ENCODE peak calls at places on chromosomes 1 and 21, in six cellular contexts. A, Z, U, O, F and S are unnamed samples.

GRCh38 chr1:37171651-37172050 is 137.3 kb upstream of the GRIK3 start:
- DNase-seq in A (no peak), Z (no peak), U (no peak), O (no peak), F (no peak), S (no peak)

GRCh38 chr1:99969260-99969728 is 502 bp upstream of the SLC35A3 start:
- DNase-seq in A (no peak), Z (no peak), U (no peak), O (no peak), F (peak; percentile 44), S (no peak)

GRCh38 chr1:158067651-158068050 is 74.2 kb downstream of the KIRREL1 start:
- DNase-seq in A (no peak), Z (no peak), U (no peak), O (peak; percentile 30), F (no peak), S (no peak)

GRCh38 chr1:185816460-185816859 is 82.3 kb downstream of the HMCN1 start:
- DNase-seq in A (no peak), Z (no peak), U (no peak), O (no peak), F (no peak), S (no peak)

GRCh38 chr21:39660596-39660995 is 47.9 kb downstream of the B3GALT5 start:
- DNase-seq in A (peak; percentile 52), Z (peak; percentile 43), U (no peak), O (no peak), F (no peak), S (no peak)

GRCh38 chr1:198556969-198557368 is 16.5 kb upstream of the ATP6V1G3 start:
- DNase-seq in A (no peak), Z (no peak), U (no peak), O (peak; percentile 16), F (peak; percentile 92), S (no peak)

GRCh38 chr1:229108598-229109201 is 162.2 kb upstream of the RAB4A start:
- DNase-seq in A (peak; percentile 85), Z (no peak), U (no peak), O (no peak), F (peak; percentile 62), S (no peak)

GRCh38 chr1:41102208-41102607 is 80.7 kb upstream of the SLFNL1 start:
- DNase-seq in A (peak; percentile 93), Z (peak; percentile 91), U (peak; percentile 72), O (peak; percentile 88), F (no peak), S (no peak)

GRCh38 chr1:245921417-245921816 is 585.7 kb downstream of the SMYD3 start:
- DNase-seq in A (no peak), Z (no peak), U (no peak), O (no peak), F (no peak), S (no peak)

GRCh38 chr1:241485554-241485992 is 34.0 kb downstream of the FH start:
- DNase-seq in A (no peak), Z (no peak), U (no peak), O (no peak), F (peak; percentile 44), S (no peak)

GRCh38 chr1:156390409-156391144 is 21.6 kb downstream of the RHBG start:
- DNase-seq in A (no peak), Z (no peak), U (no peak), O (no peak), F (no peak), S (no peak)

GRCh38 chr1:203696673-203697072 is 68.3 kb upstream of the LAX1 start:
- DNase-seq in A (no peak), Z (no peak), U (no peak), O (no peak), F (no peak), S (no peak)

GRCh38 chr1:84688461-84689061 is 1.7 kb downstream of the SSX2IP start:
- DNase-seq in A (no peak), Z (no peak), U (no peak), O (no peak), F (no peak), S (no peak)

GRCh38 chr1:110321846-110322245 is 17.3 kb upstream of the RBM15 start:
- DNase-seq in A (no peak), Z (no peak), U (no peak), O (no peak), F (no peak), S (no peak)

GRCh38 chr1:172582889-172583288 is 49.9 kb downstream of the SUCO start:
- DNase-seq in A (no peak), Z (no peak), U (no peak), O (no peak), F (no peak), S (no peak)

GRCh38 chr21:31363720-31364119 is 19.7 kb upstream of the TIAM1 start:
- DNase-seq in A (no peak), Z (no peak), U (no peak), O (no peak), F (no peak), S (no peak)

GRCh38 chr1:60268451-60268850 is 194.9 kb upstream of the C1orf87 start:
- DNase-seq in A (no peak), Z (no peak), U (no peak), O (no peak), F (no peak), S (no peak)

GRCh38 chr1:152029144-152029936 is 7.5 kb downstream of the S100A11 start:
- DNase-seq in A (no peak), Z (no peak), U (no peak), O (no peak), F (peak; percentile 15), S (no peak)

GRCh38 chr1:3060601-3061551 is 8.1 kb upstream of the PRDM16 start:
- DNase-seq in A (peak; percentile 63), Z (no peak), U (no peak), O (no peak), F (no peak), S (no peak)

GRCh38 chr1:41835488-41835887 is 83.2 kb downstream of the HIVEP3 start:
- DNase-seq in A (no peak), Z (no peak), U (no peak), O (no peak), F (no peak), S (no peak)

GRCh38 chr1:26733982-26734381 is 38.2 kb downstream of the ARID1A start:
- DNase-seq in A (no peak), Z (no peak), U (no peak), O (no peak), F (no peak), S (no peak)

GRCh38 chr1:12604114-12604874 is 13.7 kb downstream of the DHRS3 start:
- DNase-seq in A (no peak), Z (no peak), U (no peak), O (no peak), F (no peak), S (peak; percentile 85)

GRCh38 chr1:109977225-109977624 is 7.3 kb upstream of the AHCYL1 start:
- DNase-seq in A (no peak), Z (no peak), U (no peak), O (peak; percentile 50), F (no peak), S (no peak)

GRCh38 chr1:7113822-7114221 is 328.6 kb downstream of the CAMTA1 start:
- DNase-seq in A (no peak), Z (no peak), U (no peak), O (no peak), F (no peak), S (no peak)

GRCh38 chr1:7117265-7117598 is 332.0 kb downstream of the CAMTA1 start:
- DNase-seq in A (no peak), Z (no peak), U (no peak), O (no peak), F (no peak), S (no peak)

GRCh38 chr1:7113136-7113535 is 327.9 kb downstream of the CAMTA1 start:
- DNase-seq in A (no peak), Z (no peak), U (no peak), O (no peak), F (no peak), S (no peak)

GRCh38 chr1:7117599-7118281 is 332.5 kb downstream of the CAMTA1 start:
- DNase-seq in A (no peak), Z (no peak), U (no peak), O (peak; percentile 16), F (no peak), S (peak; percentile 79)

DNA sequence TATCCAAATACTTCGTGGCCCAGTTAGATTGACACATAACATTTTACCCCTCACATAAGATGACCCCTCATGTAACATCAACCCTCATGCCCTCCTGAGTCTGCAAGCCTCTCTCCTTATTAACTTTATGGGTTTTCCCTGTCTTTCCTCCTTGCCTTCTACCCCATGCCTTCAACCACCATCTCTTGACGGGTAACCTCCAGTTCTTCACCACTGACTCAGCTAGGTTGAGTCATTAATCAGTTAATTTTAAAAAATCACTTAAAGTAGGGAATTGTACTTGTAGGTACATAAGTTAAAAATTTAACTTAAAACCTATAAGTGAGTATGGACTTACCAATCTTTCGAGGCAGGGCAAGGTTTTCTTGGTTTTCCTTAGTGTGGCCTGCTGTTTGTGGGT is 330.7 kb downstream of the CAMTA1 start:
- DNase-seq in A (no peak), Z (no peak), U (no peak), O (no peak), F (no peak), S (no peak)
- TF ChIP-seq CTCF in A (no peak), Z (no peak), U (no peak), O (no peak), F (no peak), S (no peak)

GRCh38 chr1:15618685-15619525 is 1.6 kb downstream of the DDI2 start:
- DNase-seq in A (no peak), Z (no peak), U (no peak), O (no peak), F (no peak), S (no peak)
- H3K4me3 ChIP-seq in A (peak overlapping the region; percentile 91), Z (peak overlapping the region; percentile 98), U (peak overlapping the region; percentile 88), O (peak overlapping the region; percentile 83), F (peak overlapping the region; percentile 99), S (peak overlapping the region; percentile 96)

GRCh38 chr1:117826551-117827078 is 102.8 kb downstream of the GDAP2 start:
- DNase-seq in A (no peak), Z (peak; percentile 29), U (no peak), O (peak; percentile 44), F (no peak), S (no peak)
- TF ChIP-seq CTCF in A (no peak), Z (no peak), U (no peak), O (no peak), F (no peak), S (no peak)

GRCh38 chr1:50973875-50974617 is 4.0 kb downstream of the CDKN2C start:
- DNase-seq in A (no peak), Z (no peak), U (no peak), O (no peak), F (no peak), S (no peak)

GRCh38 chr1:50971748-50972305 is 1.8 kb downstream of the CDKN2C start:
- DNase-seq in A (no peak), Z (no peak), U (no peak), O (no peak), F (no peak), S (no peak)

GRCh38 chr1:50974618-50974935 is 4.5 kb downstream of the CDKN2C start:
- DNase-seq in A (no peak), Z (no peak), U (no peak), O (no peak), F (no peak), S (no peak)

GRCh38 chr1:50972766-50973165 is 2.7 kb downstream of the CDKN2C start:
- DNase-seq in A (no peak), Z (no peak), U (no peak), O (no peak), F (no peak), S (no peak)

DNA sequence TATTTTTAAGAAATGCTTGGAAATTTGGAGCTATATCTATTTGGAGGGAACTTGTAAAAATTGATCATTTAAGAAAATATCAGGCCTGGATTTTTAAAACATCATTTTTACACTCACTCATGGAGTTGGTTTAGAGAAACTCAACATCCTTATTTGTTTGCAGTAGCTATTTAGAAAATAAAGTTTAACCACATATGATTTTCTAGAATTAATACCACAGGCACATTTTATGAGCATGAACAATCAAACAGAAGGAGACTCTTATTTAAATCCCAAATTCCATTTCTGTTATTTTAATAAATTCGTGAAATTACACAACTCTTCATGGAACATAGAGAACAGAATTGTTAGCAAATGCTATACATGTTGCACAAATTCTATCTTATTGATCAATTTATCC is 3.2 kb downstream of the CDKN2C start:
- DNase-seq in A (no peak), Z (no peak), U (no peak), O (no peak), F (no peak), S (no peak)
- H3K4me3 ChIP-seq in A (peak overlapping the region; percentile 89), Z (no peak overlapping the region), U (no peak overlapping the region), O (peak overlapping the region; percentile 89), F (peak overlapping the region; percentile 88), S (no peak overlapping the region)